ENCODE peak calls at places on chromosomes 3 and 15, in four cellular contexts. One of them, this sample, is unnamed.

GRCh38 chr3:48532271-48532973 is 24.2 kb downstream of the PFKFB4 start:
- DNase-seq in NCI-H2081: no peak
- DNase-seq in ecto neural progenitor cell: no peak
- DNase-seq in H7: no peak
- DNase-seq in this sample: no peak

GRCh38 chr15:60933914-60934885 is 294.9 kb downstream of the RORA start:
- DNase-seq in NCI-H2081: peak
- DNase-seq in H7: no peak
- DNase-seq in ecto neural progenitor cell: no peak
- DNase-seq in this sample: no peak

GRCh38 chr3:172675371-172676193 is 35.3 kb downstream of the NCEH1 start:
- DNase-seq in H7: peak
- DNase-seq in ecto neural progenitor cell: no peak
- DNase-seq in NCI-H2081: peak
- DNase-seq in this sample: no peak

GRCh38 chr3:56754753-56755365 is 46.9 kb downstream of the ARHGEF3 start:
- DNase-seq in ecto neural progenitor cell: no peak
- DNase-seq in H7: no peak
- DNase-seq in NCI-H2081: no peak
- DNase-seq in this sample: no peak

GRCh38 chr3:140467104-140467577 is 210.7 kb upstream of the TRIM42 start:
- DNase-seq in NCI-H2081: no peak
- DNase-seq in ecto neural progenitor cell: no peak
- DNase-seq in H7: no peak
- DNase-seq in this sample: no peak

GRCh38 chr15:84874991-84875390 is 9.5 kb upstream of the SLC28A1 start:
- DNase-seq in NCI-H2081: no peak
- DNase-seq in H7: no peak
- DNase-seq in ecto neural progenitor cell: no peak
- DNase-seq in this sample: no peak

GRCh38 chr3:116848402-116848801 is 138.8 kb downstream of the TUSC7 start:
- DNase-seq in ecto neural progenitor cell: no peak
- DNase-seq in NCI-H2081: no peak
- DNase-seq in H7: no peak
- DNase-seq in this sample: no peak

GRCh38 chr15:87033056-87033455 is 953.4 kb downstream of the AGBL1 start:
- DNase-seq in H7: no peak
- DNase-seq in ecto neural progenitor cell: no peak
- DNase-seq in NCI-H2081: no peak
- DNase-seq in this sample: no peak

GRCh38 chr3:43489918-43490317 is 131.9 kb downstream of the ANO10 start:
- DNase-seq in ecto neural progenitor cell: no peak
- DNase-seq in H7: no peak
- DNase-seq in NCI-H2081: no peak
- DNase-seq in this sample: no peak

GRCh38 chr3:135992072-135992471 is 26.5 kb downstream of the PPP2R3A start:
- DNase-seq in NCI-H2081: no peak
- DNase-seq in H7: no peak
- DNase-seq in ecto neural progenitor cell: no peak
- DNase-seq in this sample: no peak

GRCh38 chr15:101328001-101328400 is 33.0 kb upstream of the SNRPA1 start:
- DNase-seq in NCI-H2081: no peak
- DNase-seq in ecto neural progenitor cell: no peak
- DNase-seq in H7: peak
- DNase-seq in this sample: no peak

GRCh38 chr3:58177747-58178527 is 32.8 kb downstream of the DNASE1L3 start:
- DNase-seq in H7: peak
- DNase-seq in NCI-H2081: peak
- DNase-seq in ecto neural progenitor cell: peak
- DNase-seq in this sample: peak

GRCh38 chr3:198017100-198017499 is 57.1 kb downstream of the LMLN start:
- DNase-seq in H7: no peak
- DNase-seq in NCI-H2081: no peak
- DNase-seq in ecto neural progenitor cell: no peak
- DNase-seq in this sample: no peak

GRCh38 chr3:156626104-156626503 is 48.3 kb upstream of the TIPARP start:
- DNase-seq in ecto neural progenitor cell: no peak
- DNase-seq in H7: no peak
- DNase-seq in NCI-H2081: no peak
- DNase-seq in this sample: no peak

GRCh38 chr15:88631464-88632028 is 7.3 kb upstream of the ISG20 start:
- DNase-seq in ecto neural progenitor cell: no peak
- DNase-seq in NCI-H2081: no peak
- DNase-seq in H7: no peak
- DNase-seq in this sample: no peak

GRCh38 chr3:146605106-146605505 is at the start of gene PLSCR5:
- DNase-seq in ecto neural progenitor cell: no peak
- DNase-seq in H7: no peak
- DNase-seq in NCI-H2081: no peak
- DNase-seq in this sample: no peak

GRCh38 chr3:39038165-39038564 is 13.6 kb downstream of the SCN11A start:
- DNase-seq in ecto neural progenitor cell: no peak
- DNase-seq in H7: no peak
- DNase-seq in NCI-H2081: no peak
- DNase-seq in this sample: no peak

GRCh38 chr15:67531379-67532059 is 10.6 kb downstream of the C15orf61 start:
- DNase-seq in NCI-H2081: no peak
- DNase-seq in H7: no peak
- DNase-seq in ecto neural progenitor cell: no peak
- DNase-seq in this sample: no peak

GRCh38 chr3:165854696-165855095 is 17.5 kb upstream of the BCHE start:
- DNase-seq in H7: peak
- DNase-seq in NCI-H2081: peak
- DNase-seq in ecto neural progenitor cell: no peak
- DNase-seq in this sample: no peak

GRCh38 chr3:119669906-119670570 is 7.2 kb downstream of the COX17 start:
- DNase-seq in ecto neural progenitor cell: no peak
- DNase-seq in NCI-H2081: no peak
- DNase-seq in H7: no peak
- DNase-seq in this sample: no peak

GRCh38 chr15:49045691-49046112 is 544 bp downstream of the SECISBP2L start:
- DNase-seq in NCI-H2081: no peak
- DNase-seq in ecto neural progenitor cell: no peak
- DNase-seq in H7: no peak
- DNase-seq in this sample: no peak

GRCh38 chr3:191051037-191051436 is 148.0 kb upstream of the OSTN start:
- DNase-seq in NCI-H2081: peak
- DNase-seq in ecto neural progenitor cell: no peak
- DNase-seq in H7: peak
- DNase-seq in this sample: no peak

GRCh38 chr15:72141171-72142084 is 23.2 kb downstream of the SENP8 start:
- DNase-seq in H7: no peak
- DNase-seq in NCI-H2081: no peak
- DNase-seq in ecto neural progenitor cell: no peak
- DNase-seq in this sample: no peak

GRCh38 chr3:128273116-128273840 is 120.0 kb downstream of the EEFSEC start:
- DNase-seq in NCI-H2081: no peak
- DNase-seq in ecto neural progenitor cell: peak
- DNase-seq in H7: peak
- DNase-seq in this sample: peak

GRCh38 chr3:44045476-44046275 is 196.0 kb upstream of the TOPAZ1 start:
- DNase-seq in ecto neural progenitor cell: peak
- DNase-seq in H7: no peak
- DNase-seq in NCI-H2081: peak
- DNase-seq in this sample: no peak

GRCh38 chr3:187802203-187802927 is 57.1 kb upstream of the BCL6 start:
- DNase-seq in NCI-H2081: no peak
- DNase-seq in ecto neural progenitor cell: no peak
- DNase-seq in H7: no peak
- DNase-seq in this sample: no peak

GRCh38 chr3:128481438-128481942 is 11.5 kb downstream of the GATA2 start:
- DNase-seq in NCI-H2081: no peak
- DNase-seq in H7: peak
- DNase-seq in ecto neural progenitor cell: no peak
- DNase-seq in this sample: no peak

GRCh38 chr3:27456554-27456953 is 27.6 kb downstream of the SLC4A7 start:
- DNase-seq in NCI-H2081: no peak
- DNase-seq in ecto neural progenitor cell: no peak
- DNase-seq in H7: no peak
- DNase-seq in this sample: no peak

GRCh38 chr3:122484985-122485384 is 29.8 kb downstream of the KPNA1 start:
- DNase-seq in ecto neural progenitor cell: no peak
- DNase-seq in H7: no peak
- DNase-seq in NCI-H2081: no peak
- DNase-seq in this sample: no peak

GRCh38 chr15:89543389-89543788 is 31.9 kb upstream of the TICRR start:
- DNase-seq in H7: no peak
- DNase-seq in ecto neural progenitor cell: no peak
- DNase-seq in NCI-H2081: no peak
- DNase-seq in this sample: no peak

GRCh38 chr15:86522721-86523120 is 443.1 kb downstream of the AGBL1 start:
- DNase-seq in NCI-H2081: no peak
- DNase-seq in H7: no peak
- DNase-seq in ecto neural progenitor cell: no peak
- DNase-seq in this sample: no peak

GRCh38 chr3:14320221-14320620 is 82.2 kb upstream of the SLC6A6 start:
- DNase-seq in ecto neural progenitor cell: no peak
- DNase-seq in H7: no peak
- DNase-seq in NCI-H2081: no peak
- DNase-seq in this sample: no peak

GRCh38 chr15:29959384-29960137 is 123.2 kb upstream of the GOLGA8J start:
- DNase-seq in NCI-H2081: no peak
- DNase-seq in ecto neural progenitor cell: no peak
- DNase-seq in H7: no peak
- DNase-seq in this sample: no peak

GRCh38 chr3:73697020-73697419 is 72.3 kb upstream of the PDZRN3 start:
- DNase-seq in ecto neural progenitor cell: no peak
- DNase-seq in NCI-H2081: no peak
- DNase-seq in H7: no peak
- DNase-seq in this sample: no peak

GRCh38 chr3:122493296-122493695 is 21.4 kb downstream of the KPNA1 start:
- DNase-seq in H7: no peak
- DNase-seq in ecto neural progenitor cell: no peak
- DNase-seq in NCI-H2081: no peak
- DNase-seq in this sample: no peak

GRCh38 chr15:74378853-74379252 is 11.4 kb upstream of the CYP11A1 start:
- DNase-seq in H7: peak
- DNase-seq in ecto neural progenitor cell: no peak
- DNase-seq in NCI-H2081: peak
- DNase-seq in this sample: no peak

This sample was measured in coronary artery.